ENCODE peak calls at places on chromosomes 16 and 17, in seven cellular contexts. One of them, this sample, is unnamed.

GRCh38 chr16:2156025-2156848 is 655 bp downstream of the TRAF7 start:
- DNase-seq in stomach: no peak
- DNase-seq in transverse colon: no peak
- DNase-seq in HepG2: peak
- DNase-seq in SK-N-SH: peak
- DNase-seq in H1: no peak
- DNase-seq in esophagus muscularis mucosa: no peak
- DNase-seq in this sample: no peak

GRCh38 chr16:8931864-8932263 is 31.8 kb downstream of the USP7 start:
- DNase-seq in H1: peak
- DNase-seq in stomach: peak
- DNase-seq in esophagus muscularis mucosa: no peak
- DNase-seq in transverse colon: peak
- DNase-seq in HepG2: peak
- DNase-seq in SK-N-SH: no peak
- DNase-seq in this sample: no peak

GRCh38 chr17:57440522-57441269 is 184.4 kb downstream of the MSI2 start:
- DNase-seq in H1: peak
- DNase-seq in stomach: peak
- DNase-seq in HepG2: peak
- DNase-seq in transverse colon: peak
- DNase-seq in SK-N-SH: peak
- DNase-seq in esophagus muscularis mucosa: no peak
- DNase-seq in this sample: peak

GRCh38 chr17:66527335-66527734 is 224.9 kb downstream of the PRKCA start:
- DNase-seq in H1: no peak
- DNase-seq in stomach: no peak
- DNase-seq in transverse colon: no peak
- DNase-seq in SK-N-SH: no peak
- DNase-seq in HepG2: no peak
- DNase-seq in esophagus muscularis mucosa: no peak
- DNase-seq in this sample: no peak

GRCh38 chr17:12627776-12628491 is 37.8 kb upstream of the MYOCD start:
- DNase-seq in HepG2: peak
- DNase-seq in transverse colon: no peak
- DNase-seq in stomach: no peak
- DNase-seq in SK-N-SH: no peak
- DNase-seq in esophagus muscularis mucosa: no peak
- DNase-seq in H1: no peak
- DNase-seq in this sample: no peak

GRCh38 chr17:65730711-65731169 is 169.3 kb upstream of the AXIN2 start:
- DNase-seq in H1: no peak
- DNase-seq in esophagus muscularis mucosa: no peak
- DNase-seq in SK-N-SH: no peak
- DNase-seq in HepG2: no peak
- DNase-seq in stomach: no peak
- DNase-seq in transverse colon: no peak
- DNase-seq in this sample: peak

GRCh38 chr16:67806428-67807147 is at the start of the genes RANBP10 and TSNAXIP1:
- DNase-seq in transverse colon: peak
- DNase-seq in esophagus muscularis mucosa: peak
- DNase-seq in stomach: peak
- DNase-seq in SK-N-SH: peak
- DNase-seq in HepG2: peak
- DNase-seq in H1: peak
- DNase-seq in this sample: peak

GRCh38 chr17:12438212-12438611 is 227.5 kb upstream of the MYOCD start:
- DNase-seq in transverse colon: no peak
- DNase-seq in SK-N-SH: no peak
- DNase-seq in esophagus muscularis mucosa: no peak
- DNase-seq in H1: no peak
- DNase-seq in stomach: no peak
- DNase-seq in HepG2: no peak
- DNase-seq in this sample: no peak

GRCh38 chr17:31535581-31535981 is 144.1 kb downstream of the RAB11FIP4 start:
- DNase-seq in stomach: no peak
- DNase-seq in transverse colon: peak
- DNase-seq in esophagus muscularis mucosa: no peak
- DNase-seq in HepG2: no peak
- DNase-seq in SK-N-SH: no peak
- DNase-seq in H1: no peak
- DNase-seq in this sample: no peak

GRCh38 chr16:23595246-23595950 is 718 bp downstream of the NDUFAB1 start:
- DNase-seq in esophagus muscularis mucosa: no peak
- DNase-seq in stomach: no peak
- DNase-seq in SK-N-SH: peak
- DNase-seq in HepG2: peak
- DNase-seq in transverse colon: peak
- DNase-seq in H1: no peak
- DNase-seq in this sample: no peak

GRCh38 chr16:87326151-87326571 is 9.0 kb upstream of the C16orf95 start:
- DNase-seq in SK-N-SH: no peak
- DNase-seq in stomach: no peak
- DNase-seq in esophagus muscularis mucosa: no peak
- DNase-seq in transverse colon: no peak
- DNase-seq in H1: no peak
- DNase-seq in HepG2: no peak
- DNase-seq in this sample: no peak

GRCh38 chr16:12907670-12908233 is 6.4 kb downstream of the SHISA9 start:
- DNase-seq in stomach: no peak
- DNase-seq in esophagus muscularis mucosa: no peak
- DNase-seq in SK-N-SH: peak
- DNase-seq in transverse colon: no peak
- DNase-seq in HepG2: peak
- DNase-seq in H1: no peak
- DNase-seq in this sample: no peak

GRCh38 chr17:17739388-17740066 is 58.3 kb downstream of the RAI1 start:
- DNase-seq in stomach: peak
- DNase-seq in esophagus muscularis mucosa: no peak
- DNase-seq in HepG2: no peak
- DNase-seq in transverse colon: peak
- DNase-seq in H1: no peak
- DNase-seq in SK-N-SH: peak
- DNase-seq in this sample: peak

GRCh38 chr17:73411330-73411747 is 99.5 kb upstream of the CDC42EP4 start:
- DNase-seq in stomach: no peak
- DNase-seq in transverse colon: no peak
- DNase-seq in esophagus muscularis mucosa: no peak
- DNase-seq in H1: no peak
- DNase-seq in HepG2: no peak
- DNase-seq in SK-N-SH: no peak
- DNase-seq in this sample: peak

GRCh38 chr17:77698903-77699615 is 259.4 kb upstream of the TNRC6C start:
- DNase-seq in transverse colon: no peak
- DNase-seq in HepG2: no peak
- DNase-seq in esophagus muscularis mucosa: no peak
- DNase-seq in H1: peak
- DNase-seq in stomach: no peak
- DNase-seq in SK-N-SH: no peak
- DNase-seq in this sample: no peak

GRCh38 chr17:28291780-28292330 is 27.1 kb upstream of the TMEM97 start:
- DNase-seq in transverse colon: no peak
- DNase-seq in HepG2: no peak
- DNase-seq in H1: no peak
- DNase-seq in SK-N-SH: no peak
- DNase-seq in stomach: no peak
- DNase-seq in esophagus muscularis mucosa: no peak
- DNase-seq in this sample: no peak

GRCh38 chr17:59266748-59267147 is 46.4 kb downstream of the GDPD1 start:
- DNase-seq in transverse colon: no peak
- DNase-seq in esophagus muscularis mucosa: no peak
- DNase-seq in stomach: no peak
- DNase-seq in H1: no peak
- DNase-seq in SK-N-SH: no peak
- DNase-seq in HepG2: no peak
- DNase-seq in this sample: no peak

GRCh38 chr17:35210741-35211140 is 16.5 kb upstream of the SLC35G3 start:
- DNase-seq in transverse colon: no peak
- DNase-seq in stomach: no peak
- DNase-seq in H1: no peak
- DNase-seq in esophagus muscularis mucosa: no peak
- DNase-seq in HepG2: no peak
- DNase-seq in SK-N-SH: no peak
- DNase-seq in this sample: no peak

GRCh38 chr16:4315185-4316102 is at the start of gene GLIS2:
- DNase-seq in HepG2: no peak
- DNase-seq in SK-N-SH: peak
- DNase-seq in stomach: peak
- DNase-seq in transverse colon: peak
- DNase-seq in H1: peak
- DNase-seq in esophagus muscularis mucosa: no peak
- DNase-seq in this sample: peak

GRCh38 chr17:74610108-74610507 is 13.4 kb downstream of the CD300E start:
- DNase-seq in stomach: no peak
- DNase-seq in transverse colon: no peak
- DNase-seq in H1: peak
- DNase-seq in esophagus muscularis mucosa: no peak
- DNase-seq in SK-N-SH: no peak
- DNase-seq in HepG2: no peak
- DNase-seq in this sample: no peak

GRCh38 chr17:61380217-61380835 is 19.3 kb upstream of the TBX2 start:
- DNase-seq in HepG2: no peak
- DNase-seq in H1: no peak
- DNase-seq in SK-N-SH: peak
- DNase-seq in stomach: no peak
- DNase-seq in esophagus muscularis mucosa: no peak
- DNase-seq in transverse colon: no peak
- DNase-seq in this sample: no peak

GRCh38 chr17:14198013-14198412 is 38.6 kb downstream of the CDRT15 start:
- DNase-seq in HepG2: no peak
- DNase-seq in transverse colon: no peak
- DNase-seq in stomach: peak
- DNase-seq in esophagus muscularis mucosa: no peak
- DNase-seq in H1: no peak
- DNase-seq in SK-N-SH: peak
- DNase-seq in this sample: no peak

GRCh38 chr16:66359811-66360608 is 6.5 kb upstream of the CDH5 start:
- DNase-seq in stomach: no peak
- DNase-seq in HepG2: no peak
- DNase-seq in SK-N-SH: no peak
- DNase-seq in H1: no peak
- DNase-seq in esophagus muscularis mucosa: no peak
- DNase-seq in transverse colon: no peak
- DNase-seq in this sample: no peak

GRCh38 chr17:81419886-81420768 is 24.9 kb downstream of the BAHCC1 start:
- DNase-seq in SK-N-SH: no peak
- DNase-seq in esophagus muscularis mucosa: no peak
- DNase-seq in H1: no peak
- DNase-seq in HepG2: no peak
- DNase-seq in transverse colon: no peak
- DNase-seq in stomach: peak
- DNase-seq in this sample: peak

GRCh38 chr17:32912218-32912897 is 15.6 kb upstream of the TMEM98 start:
- DNase-seq in transverse colon: peak
- DNase-seq in HepG2: peak
- DNase-seq in SK-N-SH: no peak
- DNase-seq in esophagus muscularis mucosa: peak
- DNase-seq in H1: no peak
- DNase-seq in stomach: peak
- DNase-seq in this sample: peak

GRCh38 chr17:50817838-50818237 is 17.5 kb upstream of the WFIKKN2 start:
- DNase-seq in SK-N-SH: no peak
- DNase-seq in stomach: no peak
- DNase-seq in HepG2: no peak
- DNase-seq in transverse colon: no peak
- DNase-seq in H1: no peak
- DNase-seq in esophagus muscularis mucosa: no peak
- DNase-seq in this sample: no peak

GRCh38 chr17:76414334-76415295 is 30.2 kb downstream of the SPHK1 start:
- DNase-seq in H1: no peak
- DNase-seq in stomach: peak
- DNase-seq in esophagus muscularis mucosa: no peak
- DNase-seq in SK-N-SH: peak
- DNase-seq in transverse colon: peak
- DNase-seq in HepG2: no peak
- DNase-seq in this sample: peak

GRCh38 chr17:72142614-72143013 is 21.8 kb downstream of the SOX9 start:
- DNase-seq in SK-N-SH: no peak
- DNase-seq in H1: no peak
- DNase-seq in transverse colon: no peak
- DNase-seq in stomach: no peak
- DNase-seq in HepG2: no peak
- DNase-seq in esophagus muscularis mucosa: no peak
- DNase-seq in this sample: no peak

GRCh38 chr16:85806539-85806938 is 7.0 kb downstream of the COX4I1 start:
- DNase-seq in HepG2: no peak
- DNase-seq in stomach: no peak
- DNase-seq in SK-N-SH: no peak
- DNase-seq in H1: no peak
- DNase-seq in transverse colon: no peak
- DNase-seq in esophagus muscularis mucosa: no peak
- DNase-seq in this sample: no peak
- TF ChIP-seq POLR2AphosphoS5 in HepG2: no peak
- TF ChIP-seq POLR2AphosphoS5 in stomach: no peak
- TF ChIP-seq POLR2AphosphoS5 in SK-N-SH: no peak
- TF ChIP-seq POLR2AphosphoS5 in H1: no peak
- TF ChIP-seq POLR2AphosphoS5 in transverse colon: no peak
- TF ChIP-seq POLR2AphosphoS5 in esophagus muscularis mucosa: no peak
- TF ChIP-seq POLR2AphosphoS5 in this sample: no peak

GRCh38 chr16:27258241-27258734 is 10.3 kb downstream of the NSMCE1 start:
- DNase-seq in H1: no peak
- DNase-seq in esophagus muscularis mucosa: peak
- DNase-seq in transverse colon: no peak
- DNase-seq in HepG2: peak
- DNase-seq in SK-N-SH: no peak
- DNase-seq in stomach: no peak
- DNase-seq in this sample: no peak
- TF ChIP-seq EP300 in H1: no peak
- TF ChIP-seq EP300 in esophagus muscularis mucosa: peak
- TF ChIP-seq EP300 in transverse colon: peak
- TF ChIP-seq EP300 in HepG2: no peak
- TF ChIP-seq EP300 in SK-N-SH: no peak
- TF ChIP-seq EP300 in stomach: no peak
- TF ChIP-seq EP300 in this sample: peak

DNA sequence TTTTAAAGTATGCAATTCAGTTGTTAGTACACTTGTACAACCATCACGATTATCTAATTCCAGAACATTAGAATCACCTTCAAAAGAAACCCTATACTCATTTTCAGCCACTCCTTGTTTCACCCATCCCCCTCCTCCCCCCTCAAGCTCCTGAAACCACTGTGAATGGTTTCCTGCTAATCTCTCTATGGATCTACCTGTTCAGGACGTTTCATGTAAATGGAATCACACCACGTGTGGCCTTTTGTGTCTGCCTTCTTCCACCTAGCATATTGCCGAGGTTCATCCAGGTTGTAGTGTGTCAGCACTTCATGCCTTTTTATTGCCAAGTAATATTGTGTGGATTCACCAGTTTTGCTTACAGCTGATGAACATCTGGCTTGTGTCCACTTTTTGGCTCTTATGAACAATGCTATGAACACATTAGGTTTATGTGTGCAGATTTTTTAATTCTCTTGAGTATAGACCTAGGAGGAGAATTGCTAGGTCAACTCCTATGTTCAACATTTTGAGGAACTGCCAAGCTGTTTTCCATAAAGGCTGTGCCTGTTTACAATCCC is 17.8 kb downstream of the EIF4A3 start:
- DNase-seq in stomach: no peak
- DNase-seq in esophagus muscularis mucosa: no peak
- DNase-seq in H1: no peak
- DNase-seq in transverse colon: no peak
- DNase-seq in HepG2: no peak
- DNase-seq in SK-N-SH: no peak
- DNase-seq in this sample: no peak
- H3K27ac ChIP-seq in stomach: no peak
- H3K27ac ChIP-seq in esophagus muscularis mucosa: no peak
- H3K27ac ChIP-seq in H1: no peak
- H3K27ac ChIP-seq in transverse colon: no peak
- H3K27ac ChIP-seq in HepG2: no peak
- H3K27ac ChIP-seq in SK-N-SH: no peak
- H3K27ac ChIP-seq in this sample: no peak

GRCh38 chr16:50169555-50170096 is 16.5 kb downstream of the TENT4B start:
- DNase-seq in transverse colon: no peak
- DNase-seq in stomach: no peak
- DNase-seq in HepG2: no peak
- DNase-seq in SK-N-SH: no peak
- DNase-seq in H1: no peak
- DNase-seq in esophagus muscularis mucosa: no peak
- DNase-seq in this sample: no peak
- TF ChIP-seq POLR2AphosphoS5 in transverse colon: no peak
- TF ChIP-seq POLR2AphosphoS5 in stomach: no peak
- TF ChIP-seq POLR2AphosphoS5 in HepG2: no peak
- TF ChIP-seq POLR2AphosphoS5 in SK-N-SH: no peak
- TF ChIP-seq POLR2AphosphoS5 in H1: no peak
- TF ChIP-seq POLR2AphosphoS5 in esophagus muscularis mucosa: no peak
- TF ChIP-seq POLR2AphosphoS5 in this sample: peak

This sample was measured in sigmoid colon.